ENCODE peak calls at places on chromosomes 7 and 10, in six cellular contexts. T is activated gamma-delta T cell treated with anti-CD3 and anti-CD28 coated beads, Interleukin-2, amount 50 U/mL, for 16 hours; E is colonic mucosa; P is posterior vena cava; Q is psoas muscle; J is activated T-cell treated with anti-CD3 and anti-CD28 coated beads for 1 hour. L is an unnamed sample.

GRCh38 chr7:7183061-7183832 is 903 bp downstream of the C1GALT1 start:
- DNase-seq in T (peak), E (peak), P (peak), Q (no peak), J (peak), L (peak)

GRCh38 chr7:154873722-154874121 is 129.2 kb downstream of the PAXIP1 start:
- DNase-seq in T (no peak), E (no peak), P (no peak), Q (no peak), J (no peak), L (no peak)

GRCh38 chr10:35480150-35480549 is 125.0 kb upstream of the GJD4 start:
- DNase-seq in T (no peak), E (no peak), P (no peak), Q (no peak), J (no peak), L (no peak)

GRCh38 chr7:18671176-18671575 is 175.6 kb downstream of the HDAC9 start:
- DNase-seq in T (no peak), E (no peak), P (no peak), Q (no peak), J (no peak), L (no peak)

GRCh38 chr10:73892314-73893080 is 18.1 kb upstream of the CAMK2G start:
- DNase-seq in T (no peak), E (no peak), P (no peak), Q (no peak), J (no peak), L (no peak)

GRCh38 chr7:148914208-148914777 is 30.2 kb upstream of the EZH2 start:
- DNase-seq in T (no peak), E (no peak), P (no peak), Q (no peak), J (no peak), L (no peak)

GRCh38 chr10:69239816-69240434 is 19.8 kb downstream of the HKDC1 start:
- DNase-seq in T (no peak), E (no peak), P (peak), Q (no peak), J (no peak), L (no peak)

GRCh38 chr7:6258440-6259182 is 13.8 kb downstream of the CYTH3 start:
- DNase-seq in T (no peak), E (no peak), P (no peak), Q (no peak), J (no peak), L (no peak)

GRCh38 chr7:80935971-80936370 is 17.1 kb upstream of the SEMA3C start:
- DNase-seq in T (no peak), E (no peak), P (no peak), Q (no peak), J (no peak), L (no peak)

GRCh38 chr10:121927361-121927840 is 430 bp downstream of the ATE1 start:
- DNase-seq in T (no peak), E (peak), P (peak), Q (peak), J (peak), L (no peak)

GRCh38 chr7:127512587-127512986 is 72.8 kb downstream of the GCC1 start:
- DNase-seq in T (no peak), E (no peak), P (no peak), Q (no peak), J (no peak), L (no peak)

L was measured in progenitor cell of endocrine pancreas.